ENCODE peak calls at places on chromosomes 2 and 18, in seven cellular contexts. F, K, C, S, J, E and G are unnamed samples.

GRCh38 chr18:35141567-35142269 is 99.1 kb upstream of the ZNF397 start:
- DNase-seq in F (no peak), E (no peak), J (no peak), K (no peak), C (no peak), S (no peak), G (no peak)

GRCh38 chr18:26407721-26408601 is 140.4 kb downstream of the KCTD1 start:
- DNase-seq in C (no peak), J (no peak), E (no peak), K (no peak), F (no peak), S (no peak), G (no peak)

GRCh38 chr18:23387265-23387664 is 65.8 kb upstream of the RIOK3 start:
- DNase-seq in J (no peak), E (no peak), S (no peak), K (peak; percentile 21), F (no peak), C (no peak), G (no peak)

GRCh38 chr2:173860566-173860965 is 104.6 kb downstream of the SP3 start:
- DNase-seq in J (no peak), S (no peak), K (no peak), F (no peak), E (no peak), C (no peak), G (no peak)

GRCh38 chr2:69138793-69139510 is 126.0 kb downstream of the ANTXR1 start:
- DNase-seq in K (no peak), S (no peak), E (no peak), J (peak; percentile 56), C (no peak), F (peak; percentile 69), G (no peak)

GRCh38 chr2:134193774-134194173 is 60.1 kb upstream of the MGAT5 start:
- DNase-seq in F (no peak), K (no peak), J (no peak), E (no peak), C (no peak), S (no peak), G (no peak)

GRCh38 chr2:143422681-143423080 is 293.5 kb downstream of the ARHGAP15 start:
- DNase-seq in K (no peak), S (no peak), J (no peak), E (no peak), F (no peak), C (no peak), G (no peak)

GRCh38 chr2:127415593-127416485 is 2.4 kb upstream of the PROC start:
- DNase-seq in C (no peak), E (peak; percentile 87), K (peak; percentile 95), S (peak; percentile 58), J (peak; percentile 89), F (no peak), G (no peak)

GRCh38 chr18:70234667-70235459 is 29.4 kb upstream of the RTTN start:
- DNase-seq in C (no peak), F (no peak), K (no peak), S (peak; percentile 12), J (no peak), E (no peak), G (no peak)

GRCh38 chr2:203733683-203734082 is 27.2 kb downstream of the CD28 start:
- DNase-seq in J (no peak), F (no peak), K (no peak), C (no peak), E (no peak), S (no peak), G (no peak)

GRCh38 chr2:112714836-112715631 is 5.8 kb upstream of the NT5DC4 start:
- DNase-seq in E (no peak), C (no peak), K (no peak), F (no peak), J (no peak), S (no peak), G (no peak)

GRCh38 chr2:16613475-16613874 is 52.2 kb downstream of the CYRIA start:
- DNase-seq in S (peak; percentile 30), K (peak; percentile 56), C (no peak), F (no peak), J (no peak), E (no peak), G (no peak)

GRCh38 chr2:16615687-16616615 is 49.7 kb downstream of the CYRIA start:
- DNase-seq in F (no peak), S (no peak), J (no peak), C (no peak), K (peak; percentile 48), E (no peak), G (no peak)

GRCh38 chr2:16615246-16615645 is 50.4 kb downstream of the CYRIA start:
- DNase-seq in C (no peak), E (no peak), S (no peak), J (no peak), K (no peak), F (no peak), G (no peak)

GRCh38 chr2:16612490-16612889 is 53.1 kb downstream of the CYRIA start:
- DNase-seq in J (no peak), S (no peak), C (no peak), K (no peak), E (no peak), F (no peak), G (no peak)

GRCh38 chr2:16614314-16614860 is 51.2 kb downstream of the CYRIA start:
- DNase-seq in K (no peak), S (peak; percentile 16), C (no peak), F (no peak), J (no peak), E (peak; percentile 43), G (no peak)
- TF ChIP-seq POLR2AphosphoS5 in K (no peak), S (no peak), C (no peak), F (no peak), J (no peak), E (peak; percentile 22), G (no peak)

GRCh38 chr2:47272905-47273758 is 118.0 kb upstream of the STPG4 start:
- DNase-seq in K (no peak), E (no peak), C (no peak), J (no peak), S (no peak), F (no peak), G (no peak)
- H3K36me3 ChIP-seq in K (no peaks in the 10 kb centered on the region), E (no peaks in the 10 kb centered on the region), C (no peaks in the 10 kb centered on the region), J (no peaks in the 10 kb centered on the region), S (no peaks in the 10 kb centered on the region), F (no peaks in the 10 kb centered on the region), G (no peaks in the 10 kb centered on the region)

DNA sequence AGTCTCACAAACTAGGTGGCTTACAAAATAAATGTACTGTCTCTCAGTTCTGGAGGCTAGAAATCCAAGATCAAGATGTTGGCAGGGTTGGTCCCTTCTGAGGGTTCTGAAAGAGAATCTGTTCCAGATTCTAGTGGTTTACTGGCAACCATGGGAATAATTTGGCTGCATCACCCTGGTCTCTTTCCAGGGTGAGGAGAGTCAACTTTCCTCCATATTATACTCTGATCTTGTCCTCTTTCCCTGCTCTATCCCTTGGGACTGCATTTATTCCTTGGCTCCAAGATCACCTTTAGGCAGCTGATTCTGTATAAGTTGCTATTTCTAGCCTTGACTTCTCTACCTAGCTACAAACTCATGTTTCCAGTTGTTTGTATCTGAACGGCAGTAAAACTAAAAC is 35.2 kb downstream of the SLC40A1 start:
- DNase-seq in S (no peak), J (no peak), K (no peak), C (no peak), F (no peak), E (no peak), G (no peak)
- TF ChIP-seq POLR2AphosphoS5 in S (no peak), J (peak; percentile 10), K (no peak), C (no peak), F (no peak), E (no peak), G (peak; percentile 25)

DNA sequence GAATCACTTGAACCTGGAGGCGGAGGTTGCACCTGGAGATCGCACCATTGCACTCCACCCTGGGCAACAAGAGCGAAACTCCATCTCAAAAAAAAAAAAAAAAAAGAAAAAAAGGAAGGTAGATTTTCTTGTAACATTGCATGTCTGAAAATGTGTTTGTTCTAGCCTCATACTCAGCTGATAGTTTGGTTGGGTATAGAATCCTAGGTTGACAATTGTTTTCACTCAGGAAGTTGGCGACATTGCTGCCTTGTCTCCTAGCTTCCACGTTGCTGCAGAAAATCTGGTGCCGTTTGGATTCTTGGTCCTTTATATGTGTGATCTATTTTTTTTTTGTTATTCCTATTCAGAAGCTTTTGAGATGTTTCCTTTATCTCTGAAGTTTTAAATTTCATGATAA is 4.7 kb downstream of the ING5 start:
- DNase-seq in J (no peak), K (no peak), E (no peak), F (no peak), S (no peak), C (no peak), G (no peak)
- H3K36me3 ChIP-seq in J (peaks cover 58% of the 10 kb centered on the region), K (peaks cover 41% of the 10 kb centered on the region), E (peaks cover 53% of the 10 kb centered on the region), F (peaks cover 6% of the 10 kb centered on the region), S (peaks cover 2% of the 10 kb centered on the region), C (peaks cover 11% of the 10 kb centered on the region), G (no peaks in the 10 kb centered on the region)

GRCh38 chr2:27729614-27730013 is 41.9 kb upstream of the MRPL33 start:
- DNase-seq in C (no peak), S (no peak), F (no peak), J (no peak), E (no peak), K (no peak), G (no peak)

GRCh38 chr2:27729198-27729597 is 42.3 kb upstream of the MRPL33 start:
- DNase-seq in K (no peak), S (no peak), J (no peak), F (no peak), C (no peak), E (no peak), G (no peak)

GRCh38 chr2:27728081-27728858 is 43.2 kb upstream of the MRPL33 start:
- DNase-seq in S (no peak), K (no peak), E (no peak), F (no peak), J (no peak), C (no peak), G (no peak)

GRCh38 chr2:27724905-27725693 is 46.4 kb upstream of the MRPL33 start:
- DNase-seq in E (no peak), S (no peak), C (no peak), K (no peak), F (no peak), J (no peak), G (no peak)

DNA sequence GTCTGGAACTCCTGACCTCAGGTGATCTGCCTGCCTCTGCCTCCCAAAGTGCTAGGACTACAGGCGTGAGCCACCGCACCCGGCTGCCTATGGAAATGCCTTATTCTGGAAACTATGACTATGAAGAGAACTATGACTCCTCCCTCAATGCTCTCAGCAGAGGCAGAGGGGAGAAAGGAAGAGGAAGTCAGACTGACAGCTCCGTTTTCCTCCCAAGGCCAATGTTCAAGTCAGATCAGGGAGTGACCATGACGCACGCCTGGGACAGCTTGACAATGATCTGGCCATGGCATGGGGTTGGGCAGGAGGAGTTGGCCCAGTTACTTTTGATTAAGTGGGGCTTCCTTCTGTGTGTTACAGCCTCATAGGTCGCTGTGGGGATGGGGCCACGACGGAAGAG is 44.3 kb upstream of the MRPL33 start:
- DNase-seq in S (peak; percentile 58), J (peak; percentile 43), F (no peak), E (no peak), C (no peak), K (no peak), G (no peak)
- TF ChIP-seq POLR2AphosphoS5 in S (no peak), J (no peak), F (no peak), E (peak; percentile 18), C (no peak), K (no peak), G (no peak)

DNA sequence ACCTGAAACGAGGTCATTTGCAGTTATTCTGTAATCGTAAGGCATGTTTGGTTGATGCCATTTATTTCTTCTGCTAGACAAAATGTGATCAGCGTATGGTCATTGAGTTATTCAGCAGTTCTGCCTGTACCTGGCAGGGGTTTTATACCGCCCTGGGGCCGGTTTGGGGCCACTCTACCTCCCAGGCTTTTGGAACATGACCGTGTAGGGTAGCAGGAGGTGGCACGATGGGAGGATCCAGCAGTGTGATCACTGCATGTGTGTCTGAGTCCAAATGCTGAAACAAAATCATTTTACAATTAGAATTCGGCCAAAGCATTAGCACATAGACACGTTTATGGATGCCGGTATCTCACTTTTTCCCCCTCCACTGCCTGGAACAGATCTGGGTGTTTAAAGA is 26.7 kb downstream of the LPIN1 start:
- DNase-seq in C (no peak), J (no peak), K (no peak), S (no peak), F (no peak), E (no peak), G (no peak)
- H3K36me3 ChIP-seq in C (peaks cover 12% of the 10 kb centered on the region), J (peaks cover 16% of the 10 kb centered on the region), K (no peaks in the 10 kb centered on the region), S (peaks cover 29% of the 10 kb centered on the region), F (peaks cover 18% of the 10 kb centered on the region), E (peaks cover 20% of the 10 kb centered on the region), G (peaks cover 19% of the 10 kb centered on the region)